ENCODE peak calls at places on chromosomes 11 and 22, in six cellular contexts. J is K562, B is endothelial cell of umbilical vein, C is HepG2, V is GM12878, N is NB4. E is an unnamed sample.

GRCh38 chr11:82458777-82459176 is 274.9 kb downstream of the FAM181B start:
- DNase-seq in J (no peak), B (no peak), C (no peak), V (no peak), N (no peak), E (no peak)

GRCh38 chr11:44831605-44832394 is 105.0 kb downstream of the TSPAN18 start:
- DNase-seq in J (no peak), B (no peak), C (no peak), V (no peak), N (peak; percentile 20), E (no peak)

GRCh38 chr11:17839973-17840611 is 105.5 kb downstream of the KCNC1 start:
- DNase-seq in J (no peak), B (no peak), C (no peak), V (no peak), N (peak; percentile 4), E (no peak)

GRCh38 chr22:45212306-45212709 is 28.4 kb downstream of the KIAA0930 start:
- DNase-seq in J (peak; percentile 13), B (peak; percentile 89), C (no peak), V (no peak), N (no peak), E (peak; percentile 55)

GRCh38 chr11:61028135-61028729 is 56.8 kb downstream of the CD6 start:
- DNase-seq in J (no peak), B (no peak), C (no peak), V (peak; percentile 76), N (no peak), E (no peak)

GRCh38 chr11:44623716-44624491 is 58.4 kb downstream of the CD82 start:
- DNase-seq in J (no peak), B (peak; percentile 52), C (no peak), V (no peak), N (no peak), E (no peak)

GRCh38 chr11:65274734-65275682 is 13.2 kb downstream of the POLA2 start:
- DNase-seq in J (peak; percentile 72), B (peak; percentile 97), C (peak; percentile 89), V (no peak), N (peak; percentile 66), E (peak; percentile 66)

GRCh38 chr11:71342951-71343827 is 90.8 kb upstream of the SHANK2 start:
- DNase-seq in J (peak; percentile 78), B (no peak), C (peak; percentile 77), V (no peak), N (peak; percentile 49), E (peak; percentile 60)

GRCh38 chr11:125433454-125434121 is 62.5 kb downstream of the FEZ1 start:
- DNase-seq in J (peak; percentile 58), B (peak; percentile 44), C (peak; percentile 15), V (no peak), N (peak; percentile 54), E (peak; percentile 54)

GRCh38 chr11:3224730-3225098 is 6.1 kb upstream of the MRGPRG start:
- DNase-seq in J (no peak), B (no peak), C (no peak), V (no peak), N (no peak), E (no peak)

GRCh38 chr11:134145715-134146114 is 76.8 kb downstream of the JAM3 start:
- DNase-seq in J (no peak), B (no peak), C (no peak), V (no peak), N (no peak), E (no peak)

GRCh38 chr11:118163494-118163893 is 10.9 kb upstream of the SCN4B start:
- DNase-seq in J (no peak), B (no peak), C (no peak), V (no peak), N (no peak), E (no peak)

GRCh38 chr11:115885446-115885978 is 381.3 kb upstream of the CADM1 start:
- DNase-seq in J (no peak), B (no peak), C (no peak), V (no peak), N (no peak), E (no peak)

GRCh38 chr11:45455536-45455935 is 169.4 kb upstream of the SYT13 start:
- DNase-seq in J (no peak), B (no peak), C (no peak), V (no peak), N (no peak), E (no peak)

GRCh38 chr22:50361688-50362087 is 18.6 kb downstream of the PPP6R2 start:
- DNase-seq in J (no peak), B (no peak), C (no peak), V (no peak), N (no peak), E (no peak)

GRCh38 chr22:50286701-50287318 is 16.6 kb upstream of the MAPK11 start:
- DNase-seq in J (no peak), B (no peak), C (no peak), V (no peak), N (no peak), E (no peak)

GRCh38 chr11:7657306-7658025 is 15.8 kb downstream of the CYB5R2 start:
- DNase-seq in J (peak; percentile 35), B (peak; percentile 75), C (peak; percentile 67), V (no peak), N (peak; percentile 56), E (peak; percentile 77)

GRCh38 chr11:68454767-68455166 is 5.8 kb upstream of the PPP6R3 start:
- DNase-seq in J (no peak), B (no peak), C (no peak), V (no peak), N (no peak), E (no peak)

GRCh38 chr11:36586543-36586942 is 7.8 kb upstream of the IFTAP start:
- DNase-seq in J (no peak), B (no peak), C (no peak), V (no peak), N (peak; percentile 8), E (no peak)

GRCh38 chr11:44277097-44278090 is 32.5 kb downstream of the ALX4 start:
- DNase-seq in J (no peak), B (no peak), C (no peak), V (no peak), N (no peak), E (no peak)

GRCh38 chr11:46238078-46238966 is 39.1 kb upstream of the CREB3L1 start:
- DNase-seq in J (peak; percentile 78), B (peak; percentile 82), C (no peak), V (no peak), N (peak; percentile 83), E (peak; percentile 60)

GRCh38 chr11:84236436-84236835 is 950.3 kb upstream of the CCDC90B start:
- DNase-seq in J (no peak), B (no peak), C (no peak), V (no peak), N (no peak), E (no peak)

GRCh38 chr11:75656044-75656726 is 12.7 kb downstream of the MAP6 start:
- DNase-seq in J (no peak), B (no peak), C (peak; percentile 31), V (no peak), N (peak; percentile 73), E (no peak)

GRCh38 chr22:44497218-44497903 is 672 bp downstream of the RTL6 start:
- DNase-seq in J (no peak), B (peak; percentile 16), C (no peak), V (no peak), N (peak; percentile 13), E (no peak)

GRCh38 chr11:44862546-44863101 is 88.1 kb downstream of the TP53I11 start:
- DNase-seq in J (no peak), B (no peak), C (no peak), V (no peak), N (no peak), E (no peak)

GRCh38 chr11:75582935-75583709 is 21.1 kb downstream of the SERPINH1 start:
- DNase-seq in J (peak; percentile 78), B (peak; percentile 84), C (no peak), V (no peak), N (peak; percentile 81), E (peak; percentile 59)

GRCh38 chr11:119797137-119797611 is 68.2 kb upstream of the NECTIN1 start:
- DNase-seq in J (no peak), B (no peak), C (no peak), V (no peak), N (no peak), E (no peak)

GRCh38 chr11:100739636-100740035 is 52.5 kb downstream of the ARHGAP42 start:
- DNase-seq in J (no peak), B (peak; percentile 88), C (peak; percentile 40), V (no peak), N (no peak), E (no peak)

DNA sequence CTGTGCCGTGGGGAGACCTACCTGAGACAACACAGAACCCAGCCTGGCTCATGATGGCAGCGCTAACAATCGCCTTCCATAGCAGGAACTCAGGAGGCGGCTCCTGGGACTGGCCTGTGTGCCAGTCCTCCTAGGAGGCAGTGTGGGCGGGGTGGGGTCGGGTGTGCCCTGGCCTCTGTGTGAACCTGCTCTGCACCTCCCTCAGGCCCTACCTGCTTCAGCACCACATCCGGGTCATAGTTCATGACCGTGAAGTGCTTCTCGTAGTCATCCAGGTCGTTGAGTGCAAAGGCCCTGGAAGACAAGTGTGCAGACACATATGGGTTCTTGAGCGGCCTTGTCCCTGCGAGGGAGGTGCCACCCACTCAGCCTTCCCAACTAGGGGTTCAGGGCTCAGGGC is 15.3 kb downstream of the TTLL12 start:
- DNase-seq in J (no peak), B (no peak), C (no peak), V (no peak), N (no peak), E (no peak)
- TF ChIP-seq MYC in J (no peak), B (no peak), C (no peak), V (no peak), N (no peak), E (no peak)

GRCh38 chr11:127627629-127628462 is 627.3 kb upstream of the KIRREL3 start:
- DNase-seq in J (no peak), B (no peak), C (no peak), V (no peak), N (no peak), E (no peak)
- TF ChIP-seq MYC in J (no peak), B (no peak), C (no peak), V (no peak), N (no peak), E (no peak)

DNA sequence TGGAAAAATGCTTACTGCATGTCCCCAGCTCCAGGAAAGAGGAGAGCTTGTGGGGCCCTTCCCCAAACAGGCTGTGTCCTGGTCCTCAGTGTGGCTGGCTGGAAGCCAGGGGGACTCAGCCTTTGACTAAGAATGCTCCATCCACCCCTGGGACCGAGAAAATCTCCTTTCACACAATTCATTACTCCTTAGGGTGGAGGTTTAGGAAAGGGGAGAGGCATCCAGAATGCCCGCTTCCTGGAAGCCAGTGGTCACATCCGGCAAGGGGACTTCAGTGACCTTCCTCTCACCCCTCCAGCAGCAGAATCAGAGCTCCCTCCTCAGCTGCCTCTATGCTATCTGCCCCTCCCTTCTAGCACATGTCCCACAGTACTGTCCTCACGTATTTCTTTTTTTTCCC is 21.9 kb downstream of the ATG16L2 start:
- DNase-seq in J (no peak), B (peak; percentile 37), C (no peak), V (no peak), N (no peak), E (no peak)
- TF ChIP-seq MYC in J (no peak), B (no peak), C (no peak), V (no peak), N (no peak), E (no peak)

DNA sequence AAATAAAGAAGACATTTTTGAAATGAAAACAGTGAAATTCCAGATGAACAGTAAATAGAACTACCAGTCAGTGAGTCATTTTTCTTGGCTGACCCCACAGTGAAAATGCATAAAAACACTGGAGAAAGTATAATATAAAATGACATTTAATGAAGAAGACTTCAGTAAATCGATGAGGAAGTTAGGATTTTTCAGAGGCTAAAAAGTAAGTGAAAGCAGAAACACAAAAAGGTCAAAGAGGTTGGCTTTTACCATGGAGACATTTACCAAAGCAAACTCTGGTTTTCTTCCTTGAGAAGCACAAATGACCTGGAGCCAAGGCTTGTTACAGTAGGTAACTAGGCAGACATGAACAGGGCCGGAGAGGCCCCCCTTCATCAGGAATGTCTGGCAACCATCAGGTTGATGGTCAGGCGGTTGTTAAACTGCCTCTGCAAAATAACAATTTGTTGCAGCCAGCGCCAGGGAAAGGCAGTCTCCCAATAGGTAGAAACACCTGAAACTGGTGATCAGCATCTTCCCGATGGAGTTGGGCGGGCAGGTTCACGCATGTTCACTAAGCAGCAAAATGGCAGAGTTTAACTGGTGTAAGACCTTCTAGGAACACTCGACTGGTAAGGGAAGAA is 16.7 kb upstream of the TMEM123 start:
- DNase-seq in J (no peak), B (peak; percentile 85), C (no peak), V (no peak), N (no peak), E (no peak)
- TF ChIP-seq MYC in J (no peak), B (no peak), C (no peak), V (no peak), N (no peak), E (no peak)

E was measured in A549.